ENCODE peak calls at places on chromosomes 3 and 15, in ten cellular contexts. J is mucosa of descending colon; H is lower lobe of right lung; P is activated T-cell treated with anti-CD3 and anti-CD28 coated beads for 24 hours; F is retina; V is astrocyte of the spinal cord; C is activated T-helper 2 cell treated with anti-CD3 and anti-CD28 coated beads, Interferon-gamma antibody, Interleukin-2, Interleukin-4, amounts not matched to agents 10 μg/mL and 5 μg/mL and 100 μg/mL, durations not matched to agents 14 hours and 24 hours and 36 hours; A is left cardiac atrium; U is DMS 273 treated with DMSO at 0.1 percent for 48 hours; X is Daoy. N is an unnamed sample.
A peak's percentile ranks its signal among the peaks of the same experiment; 100 is the strongest.

GRCh38 chr3:169286214-169286613 is 377.3 kb downstream of the MECOM start:
- DNase-seq in J (no peak), H (no peak), P (no peak), F (no peak), V (no peak), C (no peak), A (no peak), U (no peak), X (no peak), N (no peak)

GRCh38 chr3:37068031-37068430 is 74.7 kb downstream of the MLH1 start:
- DNase-seq in J (no peak), H (no peak), P (no peak), F (no peak), V (no peak), C (no peak), A (no peak), U (no peak), X (no peak), N (no peak)

GRCh38 chr15:74626752-74627692 is 11.4 kb downstream of the CLK3 start:
- DNase-seq in J (no peak), H (no peak), P (no peak), F (no peak), V (no peak), C (no peak), A (no peak), U (no peak), X (no peak), N (no peak)

GRCh38 chr15:77607111-77607893 is 25.4 kb downstream of the LINGO1 start:
- DNase-seq in J (no peak), H (no peak), P (no peak), F (no peak), V (no peak), C (no peak), A (no peak), U (peak; percentile 60), X (peak; percentile 51), N (peak; percentile 50)

GRCh38 chr3:128508852-128509251 is 15.9 kb upstream of the GATA2 start:
- DNase-seq in J (no peak), H (no peak), P (no peak), F (no peak), V (no peak), C (no peak), A (no peak), U (no peak), X (no peak), N (no peak)

GRCh38 chr3:127652246-127652995 is 20.3 kb upstream of the ABTB1 start:
- DNase-seq in J (peak; percentile 56), H (peak; percentile 64), P (no peak), F (peak; percentile 80), V (peak; percentile 48), C (no peak), A (peak; percentile 63), U (no peak), X (peak; percentile 63), N (peak; percentile 53)

GRCh38 chr3:17478673-17479072 is 263.8 kb downstream of the TBC1D5 start:
- DNase-seq in J (no peak), H (no peak), P (no peak), F (no peak), V (peak; percentile 33), C (no peak), A (no peak), U (no peak), X (peak; percentile 15), N (peak; percentile 55)

GRCh38 chr3:182609575-182610156 is 183.6 kb upstream of the ATP11B start:
- DNase-seq in J (peak; percentile 81), H (peak; percentile 61), P (no peak), F (no peak), V (no peak), C (no peak), A (peak; percentile 22), U (no peak), X (peak; percentile 17), N (peak; percentile 30)

GRCh38 chr3:149382518-149382917 is 5.1 kb upstream of the TM4SF1 start:
- DNase-seq in J (no peak), H (no peak), P (no peak), F (no peak), V (no peak), C (no peak), A (no peak), U (no peak), X (no peak), N (no peak)

GRCh38 chr3:13704174-13704573 is 155.2 kb downstream of the FBLN2 start:
- DNase-seq in J (no peak), H (no peak), P (no peak), F (no peak), V (no peak), C (no peak), A (no peak), U (no peak), X (no peak), N (no peak)

GRCh38 chr15:35439291-35439690 is 106.7 kb downstream of the DPH6 start:
- DNase-seq in J (no peak), H (no peak), P (no peak), F (no peak), V (peak; percentile 67), C (no peak), A (no peak), U (no peak), X (no peak), N (no peak)

GRCh38 chr3:42129014-42129953 is 38.1 kb downstream of the TRAK1 start:
- DNase-seq in J (no peak), H (no peak), P (no peak), F (no peak), V (peak; percentile 50), C (no peak), A (no peak), U (no peak), X (peak; percentile 47), N (no peak)

GRCh38 chr3:70531063-70531657 is 218.7 kb upstream of the MDFIC2 start:
- DNase-seq in J (no peak), H (no peak), P (no peak), F (peak; percentile 44), V (peak; percentile 58), C (no peak), A (no peak), U (no peak), X (no peak), N (no peak)

GRCh38 chr3:66075281-66075680 is 36.6 kb upstream of the MAGI1 start:
- DNase-seq in J (no peak), H (no peak), P (no peak), F (no peak), V (peak; percentile 70), C (no peak), A (no peak), U (no peak), X (peak; percentile 60), N (no peak)

GRCh38 chr3:15387735-15388134 is 39.6 kb downstream of the METTL6 start:
- DNase-seq in J (no peak), H (no peak), P (no peak), F (no peak), V (no peak), C (no peak), A (no peak), U (no peak), X (no peak), N (no peak)

GRCh38 chr15:34841220-34841841 is 46.0 kb upstream of the ACTC1 start:
- DNase-seq in J (no peak), H (no peak), P (no peak), F (no peak), V (no peak), C (no peak), A (no peak), U (no peak), X (no peak), N (no peak)

GRCh38 chr3:55307622-55308021 is 179.5 kb downstream of the WNT5A start:
- DNase-seq in J (no peak), H (no peak), P (no peak), F (no peak), V (no peak), C (no peak), A (no peak), U (no peak), X (no peak), N (no peak)

GRCh38 chr15:81274932-81275341 is 49.0 kb downstream of the STARD5 start:
- DNase-seq in J (peak; percentile 74), H (peak; percentile 77), P (peak; percentile 79), F (peak; percentile 77), V (peak; percentile 76), C (peak; percentile 74), A (peak; percentile 74), U (peak; percentile 35), X (peak; percentile 81), N (peak; percentile 87)

GRCh38 chr3:184748219-184749135 is 36.6 kb upstream of the MAGEF1 start:
- DNase-seq in J (peak; percentile 33), H (no peak), P (no peak), F (no peak), V (no peak), C (no peak), A (no peak), U (no peak), X (no peak), N (no peak)

GRCh38 chr15:45138814-45139765 is 9.3 kb downstream of the DUOX1 start:
- DNase-seq in J (no peak), H (peak; percentile 82), P (no peak), F (no peak), V (no peak), C (no peak), A (no peak), U (no peak), X (no peak), N (no peak)

GRCh38 chr3:99881121-99881524 is 63.5 kb downstream of the CMSS1 start:
- DNase-seq in J (no peak), H (no peak), P (no peak), F (no peak), V (peak; percentile 31), C (no peak), A (no peak), U (no peak), X (no peak), N (no peak)

GRCh38 chr15:99511865-99512632 is 53.7 kb upstream of the MEF2A start:
- DNase-seq in J (no peak), H (no peak), P (no peak), F (peak; percentile 19), V (no peak), C (no peak), A (peak; percentile 68), U (no peak), X (no peak), N (no peak)

GRCh38 chr3:116815831-116816588 is 106.4 kb downstream of the TUSC7 start:
- DNase-seq in J (peak; percentile 19), H (no peak), P (no peak), F (no peak), V (peak; percentile 41), C (no peak), A (no peak), U (no peak), X (no peak), N (peak; percentile 30)

GRCh38 chr15:91694131-91694828 is 159.2 kb upstream of the SLCO3A1 start:
- DNase-seq in J (peak; percentile 27), H (no peak), P (no peak), F (no peak), V (peak; percentile 74), C (no peak), A (peak; percentile 55), U (peak; percentile 58), X (peak; percentile 44), N (peak; percentile 10)

GRCh38 chr15:24954783-24955548 is at the start of the genes SNRPN and SNURF:
- DNase-seq in J (peak; percentile 73), H (peak; percentile 85), P (peak; percentile 33), F (peak; percentile 79), V (peak; percentile 80), C (peak; percentile 45), A (peak; percentile 87), U (peak; percentile 6), X (peak; percentile 91), N (peak; percentile 56)

GRCh38 chr15:94667109-94667508 is 435.7 kb downstream of the MCTP2 start:
- DNase-seq in J (no peak), H (no peak), P (no peak), F (no peak), V (no peak), C (no peak), A (no peak), U (no peak), X (no peak), N (no peak)

GRCh38 chr3:32569540-32570425 is 875 bp downstream of the DYNC1LI1 start:
- DNase-seq in J (peak; percentile 60), H (peak; percentile 83), P (peak; percentile 18), F (peak; percentile 82), V (peak; percentile 54), C (peak; percentile 45), A (peak; percentile 61), U (no peak), X (peak; percentile 62), N (no peak)